ENCODE peak calls at places on chromosome 17, in six cellular contexts. One of them, this sample, is unnamed.

GRCh38 chr17:16027708-16028584 is 28.3 kb downstream of the TTC19 start:
- DNase-seq in H9: no peak
- DNase-seq in mesenchymal stem cell: peak
- DNase-seq in neuronal stem cell: no peak
- DNase-seq in IMR-90: peak
- DNase-seq in H1: no peak
- DNase-seq in this sample: peak

GRCh38 chr17:31787857-31788570 is 71.0 kb downstream of the COPRS start:
- DNase-seq in H9: no peak
- DNase-seq in mesenchymal stem cell: peak
- DNase-seq in neuronal stem cell: no peak
- DNase-seq in IMR-90: peak
- DNase-seq in H1: no peak
- DNase-seq in this sample: peak

GRCh38 chr17:14774774-14775173 is 473.9 kb downstream of the HS3ST3B1 start:
- DNase-seq in H9: no peak
- DNase-seq in mesenchymal stem cell: no peak
- DNase-seq in neuronal stem cell: no peak
- DNase-seq in IMR-90: no peak
- DNase-seq in H1: no peak
- DNase-seq in this sample: no peak

GRCh38 chr17:17156107-17156506 is 50.0 kb downstream of the PLD6 start:
- DNase-seq in H9: no peak
- DNase-seq in mesenchymal stem cell: no peak
- DNase-seq in neuronal stem cell: no peak
- DNase-seq in IMR-90: peak
- DNase-seq in H1: no peak
- DNase-seq in this sample: no peak

GRCh38 chr17:17819561-17819995 is 17.2 kb downstream of the SREBF1 start:
- DNase-seq in H9: peak
- DNase-seq in mesenchymal stem cell: peak
- DNase-seq in neuronal stem cell: no peak
- DNase-seq in IMR-90: peak
- DNase-seq in H1: no peak
- DNase-seq in this sample: peak

GRCh38 chr17:19270951-19271611 is 33.9 kb downstream of the EPN2 start:
- DNase-seq in H9: no peak
- DNase-seq in mesenchymal stem cell: no peak
- DNase-seq in neuronal stem cell: no peak
- DNase-seq in IMR-90: no peak
- DNase-seq in H1: no peak
- DNase-seq in this sample: no peak

GRCh38 chr17:51869387-51869786 is 289.1 kb downstream of the CA10 start:
- DNase-seq in H9: peak
- DNase-seq in mesenchymal stem cell: peak
- DNase-seq in neuronal stem cell: peak
- DNase-seq in IMR-90: no peak
- DNase-seq in H1: peak
- DNase-seq in this sample: peak

GRCh38 chr17:74761931-74762330 is 13.5 kb downstream of the NHERF1 start:
- DNase-seq in H9: no peak
- DNase-seq in mesenchymal stem cell: no peak
- DNase-seq in neuronal stem cell: no peak
- DNase-seq in IMR-90: no peak
- DNase-seq in H1: no peak
- DNase-seq in this sample: no peak

GRCh38 chr17:18160128-18160856 is 23.3 kb upstream of the ALKBH5 start:
- DNase-seq in H9: no peak
- DNase-seq in mesenchymal stem cell: no peak
- DNase-seq in neuronal stem cell: no peak
- DNase-seq in IMR-90: no peak
- DNase-seq in H1: no peak
- DNase-seq in this sample: no peak

GRCh38 chr17:17413821-17414220 is 63.0 kb upstream of the MED9 start:
- DNase-seq in H9: no peak
- DNase-seq in mesenchymal stem cell: no peak
- DNase-seq in neuronal stem cell: no peak
- DNase-seq in IMR-90: no peak
- DNase-seq in H1: no peak
- DNase-seq in this sample: no peak

GRCh38 chr17:8420041-8420934 is 15.4 kb upstream of the NDEL1 start:
- DNase-seq in H9: no peak
- DNase-seq in mesenchymal stem cell: peak
- DNase-seq in neuronal stem cell: no peak
- DNase-seq in IMR-90: peak
- DNase-seq in H1: no peak
- DNase-seq in this sample: no peak

GRCh38 chr17:67435122-67435521 is 58.0 kb downstream of the PITPNC1 start:
- DNase-seq in H9: no peak
- DNase-seq in mesenchymal stem cell: peak
- DNase-seq in neuronal stem cell: no peak
- DNase-seq in IMR-90: no peak
- DNase-seq in H1: no peak
- DNase-seq in this sample: no peak

GRCh38 chr17:78973792-78974520 is 5.8 kb downstream of the LGALS3BP start:
- DNase-seq in H9: no peak
- DNase-seq in mesenchymal stem cell: no peak
- DNase-seq in neuronal stem cell: no peak
- DNase-seq in IMR-90: no peak
- DNase-seq in H1: no peak
- DNase-seq in this sample: no peak

GRCh38 chr17:67138392-67138791 is 94.0 kb downstream of the CACNG1 start:
- DNase-seq in H9: no peak
- DNase-seq in mesenchymal stem cell: no peak
- DNase-seq in neuronal stem cell: no peak
- DNase-seq in IMR-90: no peak
- DNase-seq in H1: no peak
- DNase-seq in this sample: no peak

GRCh38 chr17:35809855-35810461 is 674 bp downstream of the TAF15 start:
- DNase-seq in H9: peak
- DNase-seq in mesenchymal stem cell: no peak
- DNase-seq in neuronal stem cell: no peak
- DNase-seq in IMR-90: peak
- DNase-seq in H1: no peak
- DNase-seq in this sample: no peak

GRCh38 chr17:77608431-77608830 is 350.1 kb upstream of the TNRC6C start:
- DNase-seq in H9: peak
- DNase-seq in mesenchymal stem cell: no peak
- DNase-seq in neuronal stem cell: no peak
- DNase-seq in IMR-90: no peak
- DNase-seq in H1: peak
- DNase-seq in this sample: no peak

GRCh38 chr17:38587956-38588771 is 17.6 kb downstream of the SRCIN1 start:
- DNase-seq in H9: no peak
- DNase-seq in mesenchymal stem cell: no peak
- DNase-seq in neuronal stem cell: no peak
- DNase-seq in IMR-90: no peak
- DNase-seq in H1: no peak
- DNase-seq in this sample: no peak

DNA sequence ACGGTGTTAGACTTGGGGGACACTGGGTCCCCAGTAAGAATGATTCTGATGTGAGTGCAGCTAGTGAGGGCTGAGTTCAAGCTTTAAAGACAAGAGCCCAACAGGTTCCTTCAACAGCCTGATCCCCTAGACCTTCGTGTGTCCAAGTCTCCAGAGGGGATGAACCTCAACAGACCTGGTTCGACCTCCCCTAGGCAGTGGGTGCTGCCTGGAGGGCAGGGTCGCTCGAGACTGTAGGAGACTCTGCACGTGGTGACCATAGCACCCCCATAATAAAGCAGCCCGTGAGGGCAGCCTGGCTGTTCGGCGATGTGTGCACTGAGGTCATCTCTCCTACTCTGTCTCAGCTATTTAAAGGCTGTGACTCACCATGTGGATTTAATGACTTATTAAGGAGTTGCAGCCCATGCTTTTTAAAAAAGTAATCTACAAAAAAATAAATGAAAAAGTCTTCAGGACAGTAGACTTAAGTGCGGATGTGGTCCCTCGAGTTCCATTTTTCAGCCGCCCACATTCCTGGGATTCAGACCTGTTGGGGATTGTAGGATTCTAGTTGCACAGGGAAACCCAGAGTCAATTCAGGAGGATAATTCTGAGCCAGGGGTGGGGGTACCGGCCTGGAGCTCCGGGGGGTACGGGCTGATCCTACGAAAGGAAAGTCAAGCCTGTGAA is 23.4 kb upstream of the METRNL start:
- DNase-seq in H9: no peak
- DNase-seq in mesenchymal stem cell: peak
- DNase-seq in neuronal stem cell: no peak
- DNase-seq in IMR-90: peak
- DNase-seq in H1: peak
- DNase-seq in this sample: no peak
- H2BK15ac ChIP-seq in H9: no peak
- H2BK15ac ChIP-seq in mesenchymal stem cell: no peak
- H2BK15ac ChIP-seq in neuronal stem cell: no peak
- H2BK15ac ChIP-seq in IMR-90: peak
- H2BK15ac ChIP-seq in H1: no peak
- H2BK15ac ChIP-seq in this sample: no peak

GRCh38 chr17:50094243-50094752 is 853 bp upstream of the PDK2 start:
- DNase-seq in H9: peak
- DNase-seq in mesenchymal stem cell: peak
- DNase-seq in neuronal stem cell: peak
- DNase-seq in IMR-90: peak
- DNase-seq in H1: peak
- DNase-seq in this sample: peak

GRCh38 chr17:50096092-50096491 is 941 bp downstream of the PDK2 start:
- DNase-seq in H9: no peak
- DNase-seq in mesenchymal stem cell: no peak
- DNase-seq in neuronal stem cell: no peak
- DNase-seq in IMR-90: no peak
- DNase-seq in H1: no peak
- DNase-seq in this sample: no peak

GRCh38 chr17:50095626-50096037 is 481 bp downstream of the PDK2 start:
- DNase-seq in H9: no peak
- DNase-seq in mesenchymal stem cell: no peak
- DNase-seq in neuronal stem cell: no peak
- DNase-seq in IMR-90: no peak
- DNase-seq in H1: peak
- DNase-seq in this sample: no peak

GRCh38 chr17:50093807-50094206 is 1.3 kb upstream of the PDK2 start:
- DNase-seq in H9: no peak
- DNase-seq in mesenchymal stem cell: no peak
- DNase-seq in neuronal stem cell: no peak
- DNase-seq in IMR-90: no peak
- DNase-seq in H1: no peak
- DNase-seq in this sample: no peak

GRCh38 chr17:50094753-50095616 is at the start of gene PDK2:
- DNase-seq in H9: peak
- DNase-seq in mesenchymal stem cell: peak
- DNase-seq in neuronal stem cell: peak
- DNase-seq in IMR-90: peak
- DNase-seq in H1: peak
- DNase-seq in this sample: peak
- H3K18ac ChIP-seq in H9: no peak
- H3K18ac ChIP-seq in mesenchymal stem cell: peak
- H3K18ac ChIP-seq in neuronal stem cell: peak
- H3K18ac ChIP-seq in IMR-90: peak
- H3K18ac ChIP-seq in H1: peak
- H3K18ac ChIP-seq in this sample: peak

GRCh38 chr17:2925011-2925410 is 128.8 kb downstream of the RAP1GAP2 start:
- DNase-seq in H9: no peak
- DNase-seq in mesenchymal stem cell: no peak
- DNase-seq in neuronal stem cell: no peak
- DNase-seq in IMR-90: peak
- DNase-seq in H1: no peak
- DNase-seq in this sample: no peak

GRCh38 chr17:2926019-2926650 is 129.9 kb downstream of the RAP1GAP2 start:
- DNase-seq in H9: no peak
- DNase-seq in mesenchymal stem cell: no peak
- DNase-seq in neuronal stem cell: no peak
- DNase-seq in IMR-90: peak
- DNase-seq in H1: no peak
- DNase-seq in this sample: no peak

GRCh38 chr17:2921443-2921842 is 125.2 kb downstream of the RAP1GAP2 start:
- DNase-seq in H9: no peak
- DNase-seq in mesenchymal stem cell: no peak
- DNase-seq in neuronal stem cell: no peak
- DNase-seq in IMR-90: no peak
- DNase-seq in H1: no peak
- DNase-seq in this sample: peak

GRCh38 chr17:2928294-2928890 is 132.2 kb downstream of the RAP1GAP2 start:
- DNase-seq in H9: peak
- DNase-seq in mesenchymal stem cell: no peak
- DNase-seq in neuronal stem cell: no peak
- DNase-seq in IMR-90: no peak
- DNase-seq in H1: no peak
- DNase-seq in this sample: no peak

DNA sequence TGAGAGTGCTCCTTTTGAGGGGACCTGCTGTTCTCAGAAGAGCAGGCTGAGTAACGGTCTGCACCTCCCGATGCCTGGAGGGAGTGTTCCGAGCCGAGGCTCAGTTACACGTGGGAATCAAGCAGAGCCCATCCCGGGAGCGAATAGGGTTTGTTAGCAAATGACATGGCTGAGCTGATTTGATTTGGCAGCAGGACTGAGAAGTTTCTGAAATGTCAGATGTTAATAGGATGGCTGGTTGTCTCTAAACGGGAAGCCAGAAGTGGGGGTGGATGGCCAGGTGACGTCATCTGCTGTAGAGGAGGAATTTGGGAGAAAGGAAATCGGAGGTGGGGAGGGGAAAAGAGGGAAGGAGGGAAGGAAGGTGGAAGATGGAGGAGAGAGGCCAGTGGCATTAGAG is 128.0 kb downstream of the RAP1GAP2 start:
- DNase-seq in H9: no peak
- DNase-seq in mesenchymal stem cell: no peak
- DNase-seq in neuronal stem cell: no peak
- DNase-seq in IMR-90: peak
- DNase-seq in H1: no peak
- DNase-seq in this sample: peak
- H2BK15ac ChIP-seq in H9: no peak
- H2BK15ac ChIP-seq in mesenchymal stem cell: no peak
- H2BK15ac ChIP-seq in neuronal stem cell: no peak
- H2BK15ac ChIP-seq in IMR-90: no peak
- H2BK15ac ChIP-seq in H1: no peak
- H2BK15ac ChIP-seq in this sample: no peak

DNA sequence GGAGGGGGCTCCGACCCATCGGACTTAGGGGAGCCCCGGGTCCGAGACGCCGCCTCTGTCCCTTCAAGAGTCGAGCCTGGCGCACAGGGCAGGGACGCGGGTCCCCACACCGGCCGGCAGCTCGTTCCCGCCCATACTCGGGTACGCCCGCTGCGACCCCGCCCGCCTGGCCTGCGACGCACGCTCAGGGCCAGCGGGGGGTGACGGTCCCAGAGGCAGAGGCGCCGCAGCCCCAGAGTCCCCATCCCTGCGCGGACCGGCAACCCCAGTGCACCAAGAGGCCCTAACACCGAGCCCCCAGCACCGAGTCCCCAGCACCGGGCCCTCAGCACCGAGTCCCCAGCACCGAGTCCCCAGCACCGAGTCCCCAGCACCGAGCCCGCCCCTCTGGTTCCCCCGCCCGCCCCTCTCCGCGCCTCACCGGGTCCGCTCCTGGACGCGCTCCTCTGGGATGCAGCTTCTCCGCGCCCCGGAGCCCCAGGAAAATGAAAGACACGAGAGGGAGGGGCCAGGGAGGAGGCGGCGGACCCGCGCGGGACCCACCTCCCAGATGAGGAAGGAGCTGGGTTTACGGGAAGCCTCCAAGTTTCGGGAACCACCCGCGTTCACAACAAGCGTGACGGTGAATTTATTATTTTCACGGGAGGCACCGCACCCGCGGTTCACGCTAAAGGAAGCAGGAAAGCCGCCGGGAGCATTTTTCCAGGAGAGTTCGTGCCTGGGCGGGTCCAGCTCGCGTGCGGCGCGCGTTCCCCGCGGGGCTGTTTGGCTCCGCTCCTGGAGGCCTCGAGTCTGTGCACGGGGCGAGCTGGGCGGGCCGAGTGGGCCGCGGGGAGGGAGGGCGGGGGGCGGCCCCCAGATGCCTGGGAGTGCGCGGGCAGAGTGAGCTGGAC is at the start of gene SECTM1:
- DNase-seq in H9: peak
- DNase-seq in mesenchymal stem cell: peak
- DNase-seq in neuronal stem cell: no peak
- DNase-seq in IMR-90: peak
- DNase-seq in H1: no peak
- DNase-seq in this sample: no peak
- H3K18ac ChIP-seq in H9: no peak
- H3K18ac ChIP-seq in mesenchymal stem cell: peak
- H3K18ac ChIP-seq in neuronal stem cell: peak
- H3K18ac ChIP-seq in IMR-90: peak
- H3K18ac ChIP-seq in H1: peak
- H3K18ac ChIP-seq in this sample: no peak